ENCODE peak calls at places on chromosome 20, in six cellular contexts. O, Y, C, T, F and S are unnamed samples.

GRCh38 chr20:56222201-56222600 is 26.3 kb upstream of the MC3R start:
- DNase-seq in F (no peak), Y (no peak), C (no peak), T (no peak), O (no peak), S (no peak)

GRCh38 chr20:61353261-61353995 is 101.4 kb downstream of the CDH4 start:
- DNase-seq in Y (no peak), O (peak; percentile 19), C (no peak), F (no peak), T (no peak), S (no peak)

GRCh38 chr20:47606414-47607207 is 104.9 kb downstream of the NCOA3 start:
- DNase-seq in T (no peak), O (no peak), C (no peak), F (no peak), Y (no peak), S (no peak)

GRCh38 chr20:24768977-24769675 is 179.9 kb upstream of the CST7 start:
- DNase-seq in O (no peak), C (no peak), T (no peak), Y (no peak), F (peak; percentile 66), S (no peak)

GRCh38 chr20:39264506-39265172 is 302.5 kb downstream of the DHX35 start:
- DNase-seq in C (peak; percentile 66), T (peak; percentile 71), O (peak; percentile 50), F (no peak), Y (peak; percentile 72), S (no peak)

GRCh38 chr20:45377191-45377775 is 842 bp downstream of the TP53TG5 start:
- DNase-seq in F (no peak), T (no peak), Y (no peak), C (no peak), O (no peak), S (no peak)

GRCh38 chr20:37230200-37230599 is 31.4 kb downstream of the GHRH start:
- DNase-seq in T (no peak), O (no peak), F (peak; percentile 7), Y (no peak), C (no peak), S (no peak)

GRCh38 chr20:16290358-16290757 is 282.9 kb downstream of the KIF16B start:
- DNase-seq in O (no peak), Y (no peak), F (no peak), T (no peak), C (no peak), S (no peak)

GRCh38 chr20:57048027-57048869 is 218.2 kb downstream of the BMP7 start:
- DNase-seq in C (peak; percentile 76), F (no peak), T (peak; percentile 81), Y (peak; percentile 42), O (no peak), S (no peak)

GRCh38 chr20:63129376-63129965 is 86.5 kb downstream of the YTHDF1 start:
- DNase-seq in Y (no peak), F (no peak), O (no peak), T (no peak), C (peak; percentile 2), S (no peak)

GRCh38 chr20:63219447-63219821 is 3.5 kb upstream of the YTHDF1 start:
- DNase-seq in C (no peak), F (no peak), T (no peak), Y (no peak), O (no peak), S (no peak)

GRCh38 chr20:61935926-61936700 is 129.6 kb downstream of the TAF4 start:
- DNase-seq in F (peak; percentile 55), Y (no peak), C (peak; percentile 4), O (no peak), T (no peak), S (peak; percentile 58)

GRCh38 chr20:46267108-46267820 is 41.0 kb downstream of the CDH22 start:
- DNase-seq in Y (no peak), C (no peak), O (no peak), F (no peak), T (no peak), S (no peak)

GRCh38 chr20:31815408-31816188 is 3.6 kb upstream of the MYLK2 start:
- DNase-seq in F (peak; percentile 63), O (no peak), Y (no peak), C (no peak), T (peak; percentile 19), S (peak; percentile 76)

GRCh38 chr20:20641783-20642182 is 70.7 kb downstream of the RALGAPA2 start:
- DNase-seq in T (no peak), O (no peak), F (no peak), Y (no peak), C (no peak), S (no peak)

GRCh38 chr20:41048475-41049242 is 20.0 kb downstream of the TOP1 start:
- DNase-seq in Y (no peak), O (no peak), C (no peak), F (no peak), T (no peak), S (no peak)

GRCh38 chr20:37226889-37227288 is 34.7 kb downstream of the GHRH start:
- DNase-seq in T (no peak), C (no peak), F (peak; percentile 57), Y (no peak), O (peak; percentile 34), S (no peak)

GRCh38 chr20:33945391-33946079 is 48.2 kb upstream of the RALY start:
- DNase-seq in F (no peak), O (no peak), Y (peak; percentile 42), C (no peak), T (peak; percentile 11), S (no peak)

GRCh38 chr20:50309280-50309763 is 118.7 kb downstream of the CEBPB start:
- DNase-seq in C (no peak), O (no peak), F (no peak), Y (peak; percentile 65), T (peak; percentile 85), S (no peak)

DNA sequence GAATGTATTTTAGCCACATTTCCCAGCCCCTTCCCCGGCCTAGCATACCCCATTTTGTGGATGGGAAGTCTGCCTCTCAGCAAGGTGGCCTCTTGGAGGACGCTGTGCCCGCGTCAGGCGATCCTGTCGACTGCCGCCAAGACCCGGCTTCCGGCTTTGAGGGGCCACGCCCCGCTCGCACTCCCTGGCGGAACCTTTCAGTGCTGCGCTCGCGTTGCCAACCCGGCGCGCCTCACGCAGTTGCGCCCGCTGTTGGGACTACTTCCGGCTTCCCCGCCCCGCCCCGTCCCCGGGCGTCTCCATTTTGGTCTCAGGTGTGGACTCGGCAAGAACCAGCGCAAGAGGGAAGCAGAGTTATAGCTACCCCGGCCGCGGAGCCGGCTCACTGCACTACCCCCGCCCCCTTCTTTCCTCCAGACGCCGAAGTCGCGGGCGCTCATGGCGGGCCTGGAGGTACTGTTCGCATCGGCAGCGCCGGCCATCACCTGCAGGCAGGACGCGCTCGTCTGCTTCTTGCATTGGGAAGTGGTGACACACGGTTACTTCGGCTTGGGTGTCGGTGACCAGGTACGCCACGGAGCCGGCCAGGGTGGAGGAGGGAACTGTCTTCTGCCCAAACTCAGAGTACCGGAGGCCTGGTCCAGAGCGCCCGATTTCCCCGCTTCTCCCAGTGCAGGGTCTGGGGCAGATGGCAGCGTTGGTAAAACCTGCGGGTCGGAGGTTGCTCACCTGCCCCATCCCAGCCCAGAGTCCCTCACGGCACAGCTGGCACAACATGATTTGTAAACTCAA is at the start of gene PSMF1:
- DNase-seq in C (peak; percentile 92), T (peak; percentile 96), O (peak; percentile 74), Y (peak; percentile 84), F (peak; percentile 98), S (peak; percentile 98)
- TF ChIP-seq CTCF in C (no peak), T (no peak), O (no peak), Y (peak; percentile 15), F (peak; percentile 24), S (no peak)

GRCh38 chr20:12358006-12358654 is 440.4 kb downstream of the BTBD3 start:
- DNase-seq in F (no peak), Y (no peak), C (peak; percentile 17), T (peak; percentile 23), O (no peak), S (no peak)

GRCh38 chr20:12354725-12355124 is 437.0 kb downstream of the BTBD3 start:
- DNase-seq in C (no peak), T (no peak), F (no peak), Y (no peak), O (no peak), S (no peak)

GRCh38 chr20:12355185-12355584 is 437.5 kb downstream of the BTBD3 start:
- DNase-seq in Y (no peak), T (no peak), O (no peak), C (no peak), F (no peak), S (no peak)

GRCh38 chr20:12358655-12359009 is 440.9 kb downstream of the BTBD3 start:
- DNase-seq in T (no peak), C (no peak), F (no peak), O (no peak), Y (no peak), S (no peak)
- TF ChIP-seq CTCF in T (no peak), C (no peak), F (no peak), O (no peak), Y (no peak), S (no peak)

DNA sequence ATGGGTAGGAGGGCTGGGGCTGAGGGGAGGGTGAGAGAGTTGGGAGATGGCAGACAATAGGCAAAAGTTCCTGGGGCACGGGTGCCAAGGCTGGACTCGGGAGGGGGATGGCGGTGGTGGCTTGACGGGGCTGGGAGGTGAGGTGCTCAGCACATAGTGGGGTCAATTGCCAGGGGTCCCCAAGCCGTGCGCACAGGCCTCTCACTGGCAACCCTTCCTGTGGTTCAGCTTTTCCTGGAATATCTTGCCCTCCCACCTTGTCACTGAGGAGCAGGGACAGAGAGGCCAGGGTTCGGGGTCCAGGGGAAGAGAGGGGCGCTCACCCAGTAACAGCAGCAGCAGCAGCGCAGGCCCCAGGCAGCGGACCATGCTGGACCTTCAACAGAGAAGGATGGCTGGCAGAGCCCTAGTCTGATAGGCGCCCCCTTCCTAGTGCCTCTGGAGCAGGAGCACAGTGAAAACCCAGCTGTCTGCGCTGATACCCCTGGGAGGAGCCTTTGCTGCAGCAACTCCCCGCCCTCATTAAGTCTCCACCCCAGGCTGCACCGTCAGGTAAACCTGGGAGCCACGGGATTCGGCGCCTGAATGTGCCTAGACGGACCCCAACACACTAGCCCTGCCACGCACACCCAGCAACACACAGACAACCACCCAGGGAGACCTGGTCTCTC is at the start of gene GFRA4:
- DNase-seq in T (no peak), F (peak; percentile 77), O (no peak), C (peak; percentile 65), Y (no peak), S (peak; percentile 82)
- TF ChIP-seq CTCF in T (no peak), F (no peak), O (no peak), C (no peak), Y (no peak), S (no peak)

DNA sequence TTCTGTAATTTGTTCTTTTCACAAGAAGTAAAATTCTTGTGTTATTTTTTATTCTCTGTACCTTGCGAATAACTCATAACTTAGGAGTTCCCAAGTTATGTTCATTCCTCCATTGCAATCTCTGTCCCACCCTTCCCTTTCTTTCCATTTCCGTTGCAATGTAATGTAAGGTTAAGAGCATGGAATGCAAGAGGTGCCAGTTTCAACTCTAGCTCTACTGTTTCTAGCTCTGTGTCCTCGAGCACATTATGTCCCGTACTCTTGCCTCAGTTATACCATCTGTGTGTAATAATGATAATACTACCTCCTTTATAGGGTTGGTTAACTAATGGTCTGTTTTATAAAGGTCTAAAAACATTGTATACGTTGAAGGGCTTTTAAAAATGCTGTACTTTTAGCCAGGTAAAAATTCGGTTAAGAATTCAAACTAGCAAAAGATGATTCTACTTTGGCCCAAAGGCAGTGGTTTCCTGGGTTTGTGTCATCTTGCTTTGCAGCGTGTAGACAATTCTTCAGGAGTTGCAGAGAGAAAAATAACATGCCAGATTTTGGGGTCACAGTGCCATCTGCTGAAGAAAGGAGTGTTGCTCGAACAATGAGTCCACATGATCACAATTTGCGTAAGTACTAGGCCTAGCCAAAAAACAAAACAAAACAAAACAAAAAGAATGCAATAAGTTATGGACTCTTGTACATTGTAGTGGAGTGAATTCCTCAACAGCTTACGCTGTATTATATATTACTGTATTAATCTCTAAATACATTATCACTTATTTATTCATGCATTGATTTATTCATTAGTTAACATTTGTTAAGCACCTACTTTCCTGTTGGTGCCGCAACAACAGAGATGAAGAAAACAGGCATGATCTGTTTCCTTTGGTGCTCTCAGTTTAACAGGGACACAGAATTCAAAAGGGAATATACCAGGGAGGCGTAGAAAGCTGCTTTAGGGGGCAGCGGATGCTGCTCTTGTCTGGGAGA is 10.0 kb upstream of the PFDN4 start:
- DNase-seq in F (no peak), C (no peak), T (peak; percentile 89), O (peak; percentile 54), Y (peak; percentile 46), S (no peak)
- TF ChIP-seq CTCF in F (no peak), C (no peak), T (peak; percentile 90), O (peak; percentile 50), Y (peak; percentile 63), S (peak; percentile 46)